ENCODE peak calls at places on chromosomes 3 and 15, in seven cellular contexts. R is Peyer's patch, W is thyroid gland, T is esophagus muscularis mucosa, O is spleen, L is sigmoid colon, C is stomach. G is an unnamed sample.

GRCh38 chr15:69561071-69561784 is 108.6 kb downstream of the RPLP1 start:
- DNase-seq in R (no peak), W (no peak), T (no peak), O (no peak), L (no peak), C (peak; percentile 79), G (no peak)

GRCh38 chr3:37456270-37456708 is 281.9 kb upstream of the LRRFIP2 start:
- DNase-seq in R (no peak), W (peak; percentile 79), T (peak; percentile 94), O (no peak), L (peak; percentile 93), C (peak; percentile 52), G (peak; percentile 71)

GRCh38 chr3:47385007-47385406 is 4.2 kb downstream of the PTPN23 start:
- DNase-seq in R (no peak), W (no peak), T (no peak), O (no peak), L (no peak), C (no peak), G (no peak)

GRCh38 chr3:59555593-59556315 is 505.9 kb upstream of the CFAP20DC start:
- DNase-seq in R (no peak), W (no peak), T (no peak), O (no peak), L (no peak), C (no peak), G (no peak)

GRCh38 chr3:190718097-190718496 is 144.4 kb downstream of the GMNC start:
- DNase-seq in R (no peak), W (no peak), T (no peak), O (no peak), L (no peak), C (no peak), G (no peak)

GRCh38 chr15:52013151-52013791 is 5.7 kb upstream of the MAPK6 start:
- DNase-seq in R (no peak), W (no peak), T (no peak), O (no peak), L (no peak), C (no peak), G (no peak)

GRCh38 chr15:85402195-85402921 is 22.0 kb downstream of the AKAP13 start:
- DNase-seq in R (no peak), W (no peak), T (no peak), O (no peak), L (no peak), C (no peak), G (no peak)

GRCh38 chr3:133540896-133541674 is 32.4 kb upstream of the CDV3 start:
- DNase-seq in R (no peak), W (no peak), T (no peak), O (no peak), L (no peak), C (no peak), G (no peak)

GRCh38 chr15:59321000-59321689 is 51.5 kb downstream of the MYO1E start:
- DNase-seq in R (no peak), W (no peak), T (no peak), O (no peak), L (no peak), C (no peak), G (no peak)

GRCh38 chr3:106215047-106215446 is 346.2 kb upstream of the CBLB start:
- DNase-seq in R (no peak), W (no peak), T (no peak), O (no peak), L (no peak), C (no peak), G (no peak)

GRCh38 chr3:51955893-51956770 is 951 bp downstream of the GPR62 start:
- DNase-seq in R (no peak), W (peak; percentile 61), T (no peak), O (no peak), L (no peak), C (peak; percentile 77), G (peak; percentile 69)

GRCh38 chr3:14206548-14207177 is 28.0 kb downstream of the LSM3 start:
- DNase-seq in R (no peak), W (no peak), T (no peak), O (no peak), L (no peak), C (no peak), G (no peak)

GRCh38 chr3:62615258-62615840 is 242.0 kb upstream of the FEZF2 start:
- DNase-seq in R (no peak), W (no peak), T (no peak), O (no peak), L (no peak), C (no peak), G (no peak)

GRCh38 chr3:51398595-51399310 is 7.7 kb downstream of the RBM15B start:
- DNase-seq in R (no peak), W (no peak), T (no peak), O (no peak), L (no peak), C (no peak), G (no peak)

GRCh38 chr15:66908503-66909095 is 156.8 kb upstream of the SMAD3 start:
- DNase-seq in R (no peak), W (no peak), T (no peak), O (no peak), L (no peak), C (no peak), G (no peak)
- H3K27ac ChIP-seq in R (peak overlapping the region; percentile 64), W (no peak overlapping the region), T (peak overlapping the region; percentile 78), O (peak overlapping the region; percentile 39), L (peak overlapping the region; percentile 75), C (peak overlapping the region; percentile 65), G (no peak overlapping the region)

DNA sequence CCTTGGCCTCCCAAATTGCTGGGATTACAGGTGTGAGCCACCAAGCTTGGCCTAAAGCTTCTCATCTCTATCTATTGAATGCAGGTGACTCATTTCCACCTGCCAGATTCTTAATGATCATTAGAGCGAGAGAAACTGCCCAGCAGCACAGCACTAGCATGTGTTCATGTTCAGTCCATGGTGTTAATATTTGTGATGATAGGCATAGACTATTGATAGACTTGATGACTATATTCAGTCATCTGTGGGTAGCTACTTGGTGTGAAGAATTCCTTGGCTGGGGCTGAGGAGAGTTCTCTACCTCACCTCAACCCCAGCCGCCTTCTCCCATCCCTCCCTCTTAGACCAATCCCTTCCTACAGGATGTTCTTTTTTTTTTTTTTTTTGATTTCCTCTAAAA is 60.0 kb downstream of the ST6GAL1 start:
- DNase-seq in R (no peak), W (no peak), T (no peak), O (no peak), L (no peak), C (no peak), G (no peak)
- H3K36me3 ChIP-seq in R (no peaks in the 10 kb centered on the region), W (no peaks in the 10 kb centered on the region), T (no peaks in the 10 kb centered on the region), O (no peaks in the 10 kb centered on the region), L (no peaks in the 10 kb centered on the region), C (no peaks in the 10 kb centered on the region), G (no peaks in the 10 kb centered on the region)

GRCh38 chr15:42107483-42107882 is 13.1 kb upstream of the PLA2G4D start:
- DNase-seq in R (peak; percentile 10), W (peak; percentile 14), T (no peak), O (peak; percentile 35), L (no peak), C (peak; percentile 78), G (no peak)
- TF ChIP-seq POLR2A in R (no peak), W (no peak), T (no peak), O (no peak), L (no peak), C (no peak), G (no peak)

DNA sequence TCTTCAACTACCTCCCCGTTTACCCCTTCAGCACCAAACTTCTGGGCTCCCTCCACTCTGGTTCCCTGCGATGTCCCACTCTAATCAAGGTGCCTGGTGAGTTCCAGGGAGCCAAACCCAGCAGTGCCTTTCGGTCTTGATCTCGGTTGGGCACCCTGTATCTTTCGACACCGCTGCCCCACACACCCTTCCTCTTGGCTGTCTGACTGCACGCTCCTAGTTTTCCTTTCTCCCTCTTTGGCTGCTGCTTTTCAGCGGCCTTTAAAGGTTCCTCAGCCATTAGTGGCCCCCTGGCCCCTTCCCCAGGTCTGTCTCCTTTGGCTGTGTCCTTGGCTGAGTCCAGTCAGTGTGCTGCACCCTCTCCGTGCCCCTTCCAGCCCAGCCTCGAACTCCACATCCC is 784 bp downstream of the TTLL3 start:
- DNase-seq in R (no peak), W (no peak), T (no peak), O (peak; percentile 67), L (no peak), C (no peak), G (no peak)
- H3K27ac ChIP-seq in R (peak overlapping the region; percentile 94), W (peak overlapping the region; percentile 76), T (peak overlapping the region; percentile 97), O (peak overlapping the region; percentile 93), L (peak overlapping the region; percentile 98), C (peak overlapping the region; percentile 96), G (peak overlapping the region; percentile 96)

DNA sequence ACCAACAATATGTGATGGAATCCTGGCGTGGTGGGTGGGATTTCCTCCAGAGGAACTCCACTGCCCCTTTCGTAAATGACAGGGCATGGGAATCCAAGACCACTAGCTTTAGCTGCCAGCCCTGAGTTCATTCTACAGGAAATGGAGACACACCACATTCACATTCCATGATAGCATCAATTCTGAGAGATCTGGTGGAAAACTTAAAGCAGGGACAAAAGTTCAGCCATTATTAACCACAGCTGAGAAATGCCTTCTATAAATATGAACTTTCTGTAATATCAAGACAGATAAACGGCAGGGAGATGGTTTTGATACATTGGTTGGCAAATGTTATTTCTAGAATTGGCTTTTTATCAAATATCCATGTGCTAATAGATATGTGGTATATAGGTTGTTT is 98.2 kb downstream of the FBN1 start:
- DNase-seq in R (no peak), W (no peak), T (no peak), O (no peak), L (no peak), C (no peak), G (no peak)
- H3K36me3 ChIP-seq in R (no peaks in the 10 kb centered on the region), W (no peaks in the 10 kb centered on the region), T (no peaks in the 10 kb centered on the region), O (no peaks in the 10 kb centered on the region), L (no peaks in the 10 kb centered on the region), C (no peaks in the 10 kb centered on the region), G (no peaks in the 10 kb centered on the region)

GRCh38 chr15:43185161-43186002 is at the start of gene CCNDBP1:
- DNase-seq in R (peak; percentile 98), W (peak; percentile 98), T (peak; percentile 97), O (peak; percentile 100), L (peak; percentile 94), C (peak; percentile 98), G (peak; percentile 91)
- TF ChIP-seq POLR2A in R (peak; percentile 82), W (peak; percentile 37), T (no peak), O (peak; percentile 80), L (peak; percentile 55), C (no peak), G (peak; percentile 34)

DNA sequence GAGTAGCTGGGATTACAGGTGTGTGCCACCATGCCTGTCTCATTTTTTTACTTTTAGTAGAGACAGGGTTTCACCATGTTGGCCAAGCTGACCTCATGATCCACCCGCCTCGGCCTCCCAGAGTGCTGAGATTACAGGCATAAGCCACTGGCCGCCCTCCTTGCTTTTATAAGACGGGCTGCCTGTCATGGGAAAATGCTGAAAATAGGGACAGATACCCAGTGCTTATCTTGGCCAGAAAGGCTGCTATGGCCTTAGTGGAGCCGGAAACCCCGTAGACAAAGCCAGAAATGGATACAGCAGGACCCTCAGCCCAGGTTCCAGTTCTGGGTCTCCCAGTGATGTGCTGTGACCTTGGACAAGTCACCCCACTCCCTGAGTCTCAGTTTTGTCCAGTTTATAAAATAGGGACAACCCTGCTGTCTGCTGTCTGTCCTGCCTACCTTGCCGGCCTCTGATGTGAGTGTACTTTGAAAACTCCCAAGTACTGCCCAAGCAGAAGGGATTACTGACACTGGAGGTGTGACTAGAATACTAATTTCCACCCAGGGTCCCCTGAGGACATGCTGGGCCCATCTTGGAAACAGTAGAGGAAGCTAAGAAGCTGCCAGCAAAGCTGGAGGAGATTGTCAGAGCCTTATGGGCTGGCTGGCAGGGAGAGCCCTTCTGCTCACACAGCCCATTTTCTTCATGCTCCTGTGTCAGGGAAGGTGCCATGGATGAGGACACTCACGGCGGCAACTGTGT is 59.6 kb downstream of the BDH1 start:
- DNase-seq in R (no peak), W (no peak), T (no peak), O (no peak), L (no peak), C (no peak), G (no peak)
- H3K27ac ChIP-seq in R (no peak overlapping the region), W (no peak overlapping the region), T (no peak overlapping the region), O (no peak overlapping the region), L (no peak overlapping the region), C (no peak overlapping the region), G (no peak overlapping the region)

GRCh38 chr3:11560746-11561145 is 83.0 kb downstream of the VGLL4 start:
- DNase-seq in R (no peak), W (no peak), T (no peak), O (no peak), L (no peak), C (no peak), G (no peak)
- H3K36me3 ChIP-seq in R (no peaks in the 10 kb centered on the region), W (peaks cover 18% of the 10 kb centered on the region), T (peaks cover 55% of the 10 kb centered on the region), O (peaks cover 50% of the 10 kb centered on the region), L (peaks cover 31% of the 10 kb centered on the region), C (peaks cover 71% of the 10 kb centered on the region), G (no peaks in the 10 kb centered on the region)